ENCODE peak calls at places on chromosomes 4 and X, in six cellular contexts. One of them, this sample, is unnamed.

GRCh38 chr4:113236916-113237315 is 187.5 kb downstream of the ANK2 start:
- DNase-seq in mesendoderm: no peak
- DNase-seq in pancreas: no peak
- DNase-seq in fibroblast of lung: no peak
- DNase-seq in endothelial cell: no peak
- DNase-seq in hypothalamus: no peak
- DNase-seq in this sample: no peak

GRCh38 chr4:161206528-161207080 is 957.2 kb downstream of the FSTL5 start:
- DNase-seq in mesendoderm: no peak
- DNase-seq in pancreas: no peak
- DNase-seq in fibroblast of lung: no peak
- DNase-seq in endothelial cell: no peak
- DNase-seq in hypothalamus: no peak
- DNase-seq in this sample: no peak

GRCh38 chrX:69229436-69229835 is 64.2 kb upstream of the PJA1 start:
- DNase-seq in mesendoderm: no peak
- DNase-seq in pancreas: no peak
- DNase-seq in fibroblast of lung: no peak
- DNase-seq in endothelial cell: no peak
- DNase-seq in hypothalamus: no peak
- DNase-seq in this sample: no peak

GRCh38 chr4:111641813-111642579 is 503.3 kb upstream of the FAM241A start:
- DNase-seq in mesendoderm: peak; percentile 92
- DNase-seq in pancreas: no peak
- DNase-seq in fibroblast of lung: peak; percentile 95
- DNase-seq in endothelial cell: peak; percentile 69
- DNase-seq in hypothalamus: peak; percentile 21
- DNase-seq in this sample: peak; percentile 38

GRCh38 chr4:4776934-4777333 is 82.5 kb upstream of the MSX1 start:
- DNase-seq in mesendoderm: no peak
- DNase-seq in pancreas: no peak
- DNase-seq in fibroblast of lung: no peak
- DNase-seq in endothelial cell: no peak
- DNase-seq in hypothalamus: no peak
- DNase-seq in this sample: no peak

GRCh38 chr4:118743867-118744266 is 58.7 kb downstream of the METTL14 start:
- DNase-seq in mesendoderm: no peak
- DNase-seq in pancreas: no peak
- DNase-seq in fibroblast of lung: no peak
- DNase-seq in endothelial cell: no peak
- DNase-seq in hypothalamus: no peak
- DNase-seq in this sample: no peak

GRCh38 chr4:140603286-140603685 is 34.5 kb upstream of the UCP1 start:
- DNase-seq in mesendoderm: peak; percentile 30
- DNase-seq in pancreas: no peak
- DNase-seq in fibroblast of lung: no peak
- DNase-seq in endothelial cell: no peak
- DNase-seq in hypothalamus: no peak
- DNase-seq in this sample: no peak

GRCh38 chr4:3825530-3825929 is 59.3 kb downstream of the ADRA2C start:
- DNase-seq in mesendoderm: no peak
- DNase-seq in pancreas: no peak
- DNase-seq in fibroblast of lung: no peak
- DNase-seq in endothelial cell: no peak
- DNase-seq in hypothalamus: no peak
- DNase-seq in this sample: no peak

GRCh38 chr4:128358231-128358902 is 70.8 kb upstream of the PGRMC2 start:
- DNase-seq in mesendoderm: no peak
- DNase-seq in pancreas: no peak
- DNase-seq in fibroblast of lung: peak; percentile 80
- DNase-seq in endothelial cell: no peak
- DNase-seq in hypothalamus: no peak
- DNase-seq in this sample: no peak

GRCh38 chrX:153573999-153574398 is 24.9 kb downstream of the CCNQ start:
- DNase-seq in mesendoderm: peak; percentile 49
- DNase-seq in pancreas: no peak
- DNase-seq in fibroblast of lung: no peak
- DNase-seq in endothelial cell: no peak
- DNase-seq in hypothalamus: no peak
- DNase-seq in this sample: no peak

GRCh38 chrX:19127649-19128168 is 5.4 kb upstream of the ADGRG2 start:
- DNase-seq in mesendoderm: no peak
- DNase-seq in pancreas: no peak
- DNase-seq in fibroblast of lung: peak; percentile 70
- DNase-seq in endothelial cell: no peak
- DNase-seq in hypothalamus: no peak
- DNase-seq in this sample: no peak

GRCh38 chr4:2484993-2485392 is 16.1 kb downstream of the RNF4 start:
- DNase-seq in mesendoderm: no peak
- DNase-seq in pancreas: no peak
- DNase-seq in fibroblast of lung: no peak
- DNase-seq in endothelial cell: peak; percentile 29
- DNase-seq in hypothalamus: peak; percentile 22
- DNase-seq in this sample: no peak

GRCh38 chrX:44305921-44306320 is 37.6 kb downstream of the EFHC2 start:
- DNase-seq in mesendoderm: peak; percentile 25
- DNase-seq in pancreas: no peak
- DNase-seq in fibroblast of lung: peak; percentile 1
- DNase-seq in endothelial cell: no peak
- DNase-seq in hypothalamus: no peak
- DNase-seq in this sample: no peak